ENCODE peak calls at places on chromosomes 11 and 22, in ten cellular contexts. M, R, H, I, G, A, Q, F, P and O are unnamed samples.

GRCh38 chr11:130528862-130529261 is 80.4 kb downstream of the ADAMTS15 start:
- DNase-seq in M (no peak), R (no peak), H (no peak), I (peak; percentile 23), G (no peak), A (no peak), Q (no peak), F (no peak), P (no peak), O (no peak)

GRCh38 chr22:39900306-39901227 is at the start of gene GRAP2:
- DNase-seq in M (no peak), R (no peak), H (no peak), I (no peak), G (no peak), A (no peak), Q (no peak), F (no peak), P (no peak), O (no peak)

GRCh38 chr22:49422668-49423067 is 405.0 kb downstream of the BRD1 start:
- DNase-seq in M (no peak), R (no peak), H (no peak), I (no peak), G (no peak), A (no peak), Q (no peak), F (no peak), P (no peak), O (no peak)

GRCh38 chr22:24091551-24092420 is 80.7 kb downstream of the CABIN1 start:
- DNase-seq in M (peak; percentile 80), R (no peak), H (no peak), I (no peak), G (no peak), A (no peak), Q (no peak), F (no peak), P (no peak), O (no peak)

GRCh38 chr11:23288001-23288783 is 427.9 kb upstream of the CCDC179 start:
- DNase-seq in M (no peak), R (no peak), H (no peak), I (peak; percentile 81), G (no peak), A (no peak), Q (peak; percentile 10), F (no peak), P (no peak), O (no peak)

GRCh38 chr22:41181349-41182241 is 23.5 kb upstream of the L3MBTL2 start:
- DNase-seq in M (no peak), R (no peak), H (no peak), I (peak; percentile 49), G (peak; percentile 78), A (no peak), Q (peak; percentile 87), F (no peak), P (peak; percentile 67), O (no peak)

GRCh38 chr11:69377953-69378302 is 84.0 kb downstream of the MYEOV start:
- DNase-seq in M (peak; percentile 9), R (no peak), H (no peak), I (no peak), G (no peak), A (no peak), Q (no peak), F (no peak), P (no peak), O (peak; percentile 47)

GRCh38 chr11:57203359-57203758 is 21.6 kb downstream of the LRRC55 start:
- DNase-seq in M (peak; percentile 85), R (peak; percentile 62), H (no peak), I (no peak), G (no peak), A (no peak), Q (peak; percentile 60), F (peak; percentile 50), P (peak; percentile 23), O (no peak)

GRCh38 chr22:27345681-27346080 is 455.9 kb downstream of the MN1 start:
- DNase-seq in M (no peak), R (no peak), H (no peak), I (no peak), G (no peak), A (no peak), Q (no peak), F (no peak), P (no peak), O (no peak)

GRCh38 chr11:22711212-22711770 is 44.9 kb downstream of the GAS2 start:
- DNase-seq in M (no peak), R (no peak), H (peak; percentile 46), I (no peak), G (peak; percentile 7), A (no peak), Q (no peak), F (no peak), P (no peak), O (no peak)

GRCh38 chr11:119258180-119258579 is 52.0 kb downstream of the CBL start:
- DNase-seq in M (no peak), R (no peak), H (no peak), I (no peak), G (peak; percentile 10), A (no peak), Q (no peak), F (no peak), P (peak; percentile 32), O (no peak)

GRCh38 chr22:38176170-38176741 is 5.4 kb downstream of the PLA2G6 start:
- DNase-seq in M (peak; percentile 86), R (peak; percentile 66), H (no peak), I (no peak), G (no peak), A (no peak), Q (peak; percentile 99), F (no peak), P (no peak), O (no peak)

GRCh38 chr11:112082729-112083128 is 3.8 kb downstream of the TIMM8B start:
- DNase-seq in M (no peak), R (no peak), H (no peak), I (peak; percentile 64), G (no peak), A (no peak), Q (no peak), F (no peak), P (no peak), O (no peak)

GRCh38 chr22:37639070-37639760 is at the start of gene SH3BP1:
- DNase-seq in M (peak; percentile 68), R (peak; percentile 71), H (peak; percentile 77), I (peak; percentile 46), G (peak; percentile 87), A (no peak), Q (no peak), F (peak; percentile 80), P (peak; percentile 87), O (peak; percentile 96)

GRCh38 chr22:35663371-35663770 is 15.1 kb downstream of the APOL6 start:
- DNase-seq in M (no peak), R (no peak), H (no peak), I (no peak), G (no peak), A (no peak), Q (no peak), F (no peak), P (no peak), O (no peak)

GRCh38 chr22:50361222-50361621 is 18.1 kb downstream of the PPP6R2 start:
- DNase-seq in M (no peak), R (no peak), H (no peak), I (no peak), G (no peak), A (no peak), Q (no peak), F (no peak), P (no peak), O (no peak)

GRCh38 chr22:28146401-28147304 is 227.6 kb upstream of the PITPNB start:
- DNase-seq in M (no peak), R (no peak), H (no peak), I (no peak), G (no peak), A (no peak), Q (no peak), F (no peak), P (no peak), O (no peak)

GRCh38 chr11:62882811-62883496 is 2.3 kb downstream of the SLC3A2 start:
- DNase-seq in M (no peak), R (no peak), H (no peak), I (no peak), G (no peak), A (no peak), Q (peak; percentile 72), F (no peak), P (no peak), O (no peak)
- H3K4me3 ChIP-seq in M (peak overlapping the region; percentile 90), R (peak overlapping the region; percentile 89), H (peak overlapping the region; percentile 99), I (peak overlapping the region; percentile 85), G (peak overlapping the region; percentile 19), A (peak overlapping the region; percentile 75), Q (no peak overlapping the region), F (peak overlapping the region; percentile 63), P (peak overlapping the region; percentile 98), O (no peak overlapping the region)

GRCh38 chr11:3037041-3037944 is 19.9 kb downstream of the CARS1 start:
- DNase-seq in M (peak; percentile 80), R (peak; percentile 75), H (peak; percentile 74), I (peak; percentile 77), G (peak; percentile 87), A (peak; percentile 31), Q (peak; percentile 54), F (peak; percentile 93), P (peak; percentile 96), O (peak; percentile 92)
- H3K36me3 ChIP-seq in M (peaks cover 69% of the 10 kb centered on the region), R (no peaks in the 10 kb centered on the region), H (peaks cover 2% of the 10 kb centered on the region), I (peaks cover 41% of the 10 kb centered on the region), G (peaks cover 28% of the 10 kb centered on the region), A (peaks cover 50% of the 10 kb centered on the region), Q (peaks cover 11% of the 10 kb centered on the region), F (no peaks in the 10 kb centered on the region), P (peaks cover 77% of the 10 kb centered on the region), O (peaks cover 52% of the 10 kb centered on the region)

GRCh38 chr11:114106986-114107385 is 47.5 kb downstream of the ZBTB16 start:
- DNase-seq in M (no peak), R (no peak), H (no peak), I (no peak), G (no peak), A (no peak), Q (no peak), F (no peak), P (no peak), O (no peak)

GRCh38 chr11:114108501-114109205 is 49.1 kb downstream of the ZBTB16 start:
- DNase-seq in M (no peak), R (no peak), H (no peak), I (no peak), G (no peak), A (no peak), Q (no peak), F (no peak), P (no peak), O (no peak)

GRCh38 chr11:114099392-114100178 is 40.1 kb downstream of the ZBTB16 start:
- DNase-seq in M (no peak), R (no peak), H (no peak), I (no peak), G (no peak), A (no peak), Q (no peak), F (no peak), P (no peak), O (no peak)

GRCh38 chr11:114098927-114099326 is 39.4 kb downstream of the ZBTB16 start:
- DNase-seq in M (no peak), R (no peak), H (no peak), I (no peak), G (no peak), A (no peak), Q (no peak), F (no peak), P (no peak), O (no peak)

GRCh38 chr11:114102993-114103896 is 43.7 kb downstream of the ZBTB16 start:
- DNase-seq in M (no peak), R (no peak), H (peak; percentile 86), I (no peak), G (no peak), A (no peak), Q (no peak), F (no peak), P (no peak), O (no peak)
- H3K27me3 ChIP-seq in M (no peaks in the 10 kb centered on the region), R (no peaks in the 10 kb centered on the region), H (no peaks in the 10 kb centered on the region), I (peaks cover 98% of the 10 kb centered on the region), G (no peaks in the 10 kb centered on the region), A (peaks cover 68% of the 10 kb centered on the region), Q (no peaks in the 10 kb centered on the region), F (no peaks in the 10 kb centered on the region), P (no peaks in the 10 kb centered on the region), O (no peaks in the 10 kb centered on the region)

GRCh38 chr11:2137202-2138071 is 1.8 kb downstream of the IGF2 start:
- DNase-seq in M (peak; percentile 71), R (peak; percentile 72), H (peak; percentile 94), I (peak; percentile 49), G (peak; percentile 72), A (peak; percentile 36), Q (peak; percentile 60), F (peak; percentile 92), P (peak; percentile 82), O (peak; percentile 98)
- H3K4me3 ChIP-seq in M (peak overlapping the region; percentile 67), R (peak overlapping the region; percentile 24), H (peak overlapping the region; percentile 78), I (peak overlapping the region; percentile 50), G (no peak overlapping the region), A (peak overlapping the region; percentile 48), Q (no peak overlapping the region), F (peak overlapping the region; percentile 53), P (peak overlapping the region; percentile 59), O (peak overlapping the region; percentile 36)